ENCODE peak calls at places on chromosome 19, in four cellular contexts. One of them, this sample, is unnamed.

GRCh38 chr19:31537136-31537535 is 187.9 kb upstream of the TSHZ3 start:
- DNase-seq in mammary epithelial cell: no peak
- DNase-seq in tibial artery: no peak
- DNase-seq in uterus: no peak
- DNase-seq in this sample: no peak

GRCh38 chr19:4233282-4233853 is 4.0 kb downstream of the EBI3 start:
- DNase-seq in mammary epithelial cell: no peak
- DNase-seq in uterus: no peak
- DNase-seq in tibial artery: no peak
- DNase-seq in this sample: no peak

GRCh38 chr19:4977299-4978174 is 8.6 kb downstream of the KDM4B start:
- DNase-seq in tibial artery: peak; percentile 63
- DNase-seq in uterus: peak; percentile 85
- DNase-seq in mammary epithelial cell: peak; percentile 45
- DNase-seq in this sample: no peak

GRCh38 chr19:35337081-35337983 is 8.3 kb downstream of the CD22 start:
- DNase-seq in mammary epithelial cell: no peak
- DNase-seq in uterus: no peak
- DNase-seq in tibial artery: no peak
- DNase-seq in this sample: no peak

GRCh38 chr19:47619763-47620162 is 10.8 kb downstream of the BICRA start:
- DNase-seq in uterus: no peak
- DNase-seq in mammary epithelial cell: no peak
- DNase-seq in tibial artery: no peak
- DNase-seq in this sample: no peak

GRCh38 chr19:21786931-21787330 is 19.6 kb upstream of the ZNF100 start:
- DNase-seq in tibial artery: no peak
- DNase-seq in mammary epithelial cell: no peak
- DNase-seq in uterus: no peak
- DNase-seq in this sample: no peak

GRCh38 chr19:51025809-51026553 is 435 bp downstream of the KLK11 start:
- DNase-seq in uterus: no peak
- DNase-seq in mammary epithelial cell: no peak
- DNase-seq in tibial artery: no peak
- DNase-seq in this sample: no peak

GRCh38 chr19:43555185-43555770 is 20.0 kb downstream of the XRCC1 start:
- DNase-seq in tibial artery: peak; percentile 64
- DNase-seq in uterus: peak; percentile 60
- DNase-seq in mammary epithelial cell: peak; percentile 53
- DNase-seq in this sample: no peak

GRCh38 chr19:18289471-18290066 is 8.1 kb upstream of the JUND start:
- DNase-seq in uterus: no peak
- DNase-seq in mammary epithelial cell: no peak
- DNase-seq in tibial artery: no peak
- DNase-seq in this sample: no peak

GRCh38 chr19:32349724-32350475 is 4.5 kb downstream of the ZNF507 start:
- DNase-seq in mammary epithelial cell: no peak
- DNase-seq in uterus: no peak
- DNase-seq in tibial artery: no peak
- DNase-seq in this sample: no peak

GRCh38 chr19:52343548-52343947 is 7.5 kb downstream of the ZNF610 start:
- DNase-seq in tibial artery: peak; percentile 25
- DNase-seq in uterus: peak; percentile 48
- DNase-seq in mammary epithelial cell: no peak
- DNase-seq in this sample: no peak

GRCh38 chr19:6097911-6098310 is 12.4 kb downstream of the RFX2 start:
- DNase-seq in uterus: no peak
- DNase-seq in mammary epithelial cell: no peak
- DNase-seq in tibial artery: no peak
- DNase-seq in this sample: no peak

GRCh38 chr19:6100284-6100915 is 9.9 kb downstream of the RFX2 start:
- DNase-seq in tibial artery: no peak
- DNase-seq in mammary epithelial cell: no peak
- DNase-seq in uterus: no peak
- DNase-seq in this sample: no peak

GRCh38 chr19:6098574-6098973 is 11.7 kb downstream of the RFX2 start:
- DNase-seq in mammary epithelial cell: no peak
- DNase-seq in uterus: no peak
- DNase-seq in tibial artery: no peak
- DNase-seq in this sample: no peak

GRCh38 chr19:6099633-6100032 is 10.7 kb downstream of the RFX2 start:
- DNase-seq in uterus: no peak
- DNase-seq in tibial artery: no peak
- DNase-seq in mammary epithelial cell: no peak
- DNase-seq in this sample: no peak

GRCh38 chr19:6099037-6099436 is 11.3 kb downstream of the RFX2 start:
- DNase-seq in tibial artery: no peak
- DNase-seq in uterus: no peak
- DNase-seq in mammary epithelial cell: no peak
- DNase-seq in this sample: no peak
- H3K4me1 ChIP-seq in tibial artery: peaks cover 50% of the 10 kb centered on the region
- H3K4me1 ChIP-seq in uterus: no peaks in the 10 kb centered on the region
- H3K4me1 ChIP-seq in mammary epithelial cell: peaks cover 40% of the 10 kb centered on the region
- H3K4me1 ChIP-seq in this sample: peaks cover 61% of the 10 kb centered on the region

DNA sequence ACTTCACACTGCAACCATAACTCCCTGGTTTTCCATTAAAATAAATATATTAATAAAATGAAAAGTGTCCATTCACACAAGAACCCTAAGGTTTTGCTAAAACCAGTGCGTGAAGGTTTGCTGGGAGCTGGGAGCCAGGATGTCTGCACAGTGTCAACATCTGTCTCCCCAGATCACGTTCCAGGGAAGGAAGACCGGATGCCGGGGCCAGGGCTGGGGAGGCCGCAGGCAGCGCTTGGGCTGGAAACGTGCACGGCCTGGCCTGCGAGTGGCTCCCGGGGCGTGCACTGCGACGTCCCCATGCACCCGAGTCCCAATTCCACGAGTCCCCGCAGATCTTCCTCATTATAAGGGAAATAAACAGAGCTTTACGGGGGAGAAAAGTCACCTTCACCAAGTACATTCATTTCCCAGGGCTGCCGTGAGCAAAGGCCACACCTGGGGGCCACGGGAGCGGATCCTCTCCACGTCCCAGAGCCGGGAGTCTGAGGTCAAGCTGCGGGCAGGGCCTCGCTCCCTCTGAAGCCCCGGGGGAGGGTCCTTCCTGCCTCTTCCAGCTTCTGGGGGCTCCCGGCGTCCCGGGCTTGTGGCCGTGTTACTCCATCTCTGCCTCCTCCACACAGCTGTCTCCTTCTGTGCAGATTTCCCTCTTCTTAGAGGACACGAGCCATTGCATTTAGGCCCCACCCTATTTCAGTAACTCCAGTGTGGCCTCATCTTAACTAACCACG is 12.9 kb downstream of the SHC2 start:
- DNase-seq in mammary epithelial cell: no peak
- DNase-seq in tibial artery: no peak
- DNase-seq in uterus: peak; percentile 51
- DNase-seq in this sample: no peak
- H3K27ac ChIP-seq in mammary epithelial cell: no peak overlapping the region
- H3K27ac ChIP-seq in tibial artery: no peak overlapping the region
- H3K27ac ChIP-seq in uterus: peak overlapping the region; percentile 59
- H3K27ac ChIP-seq in this sample: no peak overlapping the region

GRCh38 chr19:1473056-1473400 is 6.0 kb downstream of the C19orf25 start:
- DNase-seq in uterus: no peak
- DNase-seq in mammary epithelial cell: no peak
- DNase-seq in tibial artery: no peak
- DNase-seq in this sample: no peak
- H3K4me1 ChIP-seq in uterus: peaks cover 10% of the 10 kb centered on the region
- H3K4me1 ChIP-seq in mammary epithelial cell: peaks cover 36% of the 10 kb centered on the region
- H3K4me1 ChIP-seq in tibial artery: peaks cover 60% of the 10 kb centered on the region
- H3K4me1 ChIP-seq in this sample: peaks cover 33% of the 10 kb centered on the region

GRCh38 chr19:38660724-38661123 is 13.3 kb downstream of the ACTN4 start:
- DNase-seq in uterus: no peak
- DNase-seq in mammary epithelial cell: no peak
- DNase-seq in tibial artery: no peak
- DNase-seq in this sample: no peak
- H3K27ac ChIP-seq in uterus: peak overlapping the region; percentile 98
- H3K27ac ChIP-seq in mammary epithelial cell: peak overlapping the region; percentile 72
- H3K27ac ChIP-seq in tibial artery: peak overlapping the region; percentile 97
- H3K27ac ChIP-seq in this sample: peak overlapping the region; percentile 99

GRCh38 chr19:54203151-54203611 is 2.5 kb downstream of the RPS9 start:
- DNase-seq in mammary epithelial cell: no peak
- DNase-seq in tibial artery: no peak
- DNase-seq in uterus: no peak
- DNase-seq in this sample: no peak
- H3K4me1 ChIP-seq in mammary epithelial cell: peaks cover 36% of the 10 kb centered on the region
- H3K4me1 ChIP-seq in tibial artery: peaks cover 45% of the 10 kb centered on the region
- H3K4me1 ChIP-seq in uterus: peaks cover 6% of the 10 kb centered on the region
- H3K4me1 ChIP-seq in this sample: peaks cover 49% of the 10 kb centered on the region

GRCh38 chr19:11345122-11345752 is 831 bp downstream of the TMEM205 start:
- DNase-seq in uterus: no peak
- DNase-seq in mammary epithelial cell: no peak
- DNase-seq in tibial artery: no peak
- DNase-seq in this sample: no peak
- H3K27ac ChIP-seq in uterus: peak overlapping the region; percentile 94
- H3K27ac ChIP-seq in mammary epithelial cell: peak overlapping the region; percentile 79
- H3K27ac ChIP-seq in tibial artery: peak overlapping the region; percentile 88
- H3K27ac ChIP-seq in this sample: peak overlapping the region; percentile 87

DNA sequence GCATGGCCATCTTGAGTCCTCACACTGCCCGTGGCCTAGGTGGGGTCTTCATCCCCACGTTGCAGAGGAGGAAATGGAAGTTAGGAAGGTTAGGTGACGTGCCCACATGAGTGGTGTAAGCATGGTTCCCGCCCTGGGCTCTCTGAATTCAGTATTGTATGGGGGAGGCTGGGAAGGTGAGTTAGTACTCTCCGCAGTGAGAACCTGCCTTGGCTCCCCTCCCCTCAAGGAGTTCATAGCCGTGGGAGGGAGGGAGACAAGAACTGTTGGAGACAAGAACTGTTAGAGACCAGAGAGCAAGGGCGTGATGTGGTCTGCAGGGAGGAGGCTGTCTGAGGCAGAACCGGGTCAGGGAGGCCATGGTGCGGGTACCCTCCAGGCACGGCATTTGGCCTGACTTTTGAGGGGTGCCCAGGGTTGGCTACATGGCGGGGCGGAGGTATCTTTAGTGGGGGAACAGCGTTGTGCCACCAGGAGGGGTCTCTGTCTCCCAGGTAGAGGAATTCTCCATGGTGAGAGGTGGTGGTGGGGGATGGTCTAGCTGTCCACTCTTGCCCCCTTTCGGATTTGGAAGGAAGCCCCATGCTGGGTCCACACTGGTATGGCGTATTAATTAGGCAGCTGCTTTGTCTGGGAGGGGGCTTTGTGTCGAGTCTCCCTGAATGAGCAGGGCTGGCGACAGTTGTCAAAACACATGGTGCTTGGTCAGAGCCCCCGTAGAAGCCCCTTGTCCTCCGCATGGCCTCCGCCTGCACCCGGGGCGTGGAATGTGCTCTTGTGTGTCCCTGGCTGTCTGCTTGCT is 45.8 kb downstream of the CAPN12 start:
- DNase-seq in mammary epithelial cell: peak; percentile 57
- DNase-seq in uterus: no peak
- DNase-seq in tibial artery: no peak
- DNase-seq in this sample: no peak
- H3K4me1 ChIP-seq in mammary epithelial cell: peaks cover 75% of the 10 kb centered on the region
- H3K4me1 ChIP-seq in uterus: peaks cover 23% of the 10 kb centered on the region
- H3K4me1 ChIP-seq in tibial artery: peaks cover 93% of the 10 kb centered on the region
- H3K4me1 ChIP-seq in this sample: peaks cover 100% of the 10 kb centered on the region

DNA sequence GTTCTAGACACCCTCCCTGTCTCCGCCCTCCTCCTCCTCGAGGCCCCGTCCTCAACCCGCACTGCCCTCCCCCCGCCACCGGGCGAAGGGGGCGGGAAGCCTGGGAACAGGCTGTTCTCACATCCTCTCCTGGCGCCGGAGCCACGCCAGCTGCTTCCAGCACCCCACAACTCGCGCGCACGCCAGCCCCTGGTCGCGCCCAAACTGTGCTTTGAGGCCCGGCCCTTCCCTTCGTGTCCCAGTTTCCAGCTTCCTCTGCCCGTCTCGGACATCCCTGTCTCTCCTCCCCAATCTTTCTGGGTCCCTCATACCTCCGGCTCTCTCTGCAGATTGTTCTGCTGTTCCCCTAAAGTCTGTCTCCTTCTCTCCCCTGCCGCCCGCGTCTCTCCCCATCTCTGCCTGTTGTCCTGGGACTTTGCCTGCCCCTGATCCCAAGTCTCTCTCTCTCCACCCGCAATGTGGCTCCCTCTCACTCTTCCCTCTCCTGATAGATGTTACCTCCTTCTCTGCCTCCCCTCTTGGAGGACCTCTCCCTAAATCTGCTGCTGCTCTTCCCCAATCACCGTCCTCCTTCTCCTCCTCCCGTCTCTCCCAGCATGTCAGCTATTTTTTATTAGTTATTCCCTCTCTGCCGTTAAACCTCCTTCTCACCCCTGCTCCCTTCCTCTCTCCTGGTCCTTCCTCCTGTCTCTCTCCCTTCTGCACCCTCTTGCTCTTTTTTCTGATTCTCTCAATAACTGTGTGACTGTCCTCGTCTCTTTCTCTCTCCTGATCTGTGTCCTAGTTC is 14.2 kb downstream of the DPF1 start:
- DNase-seq in tibial artery: peak; percentile 74
- DNase-seq in mammary epithelial cell: no peak
- DNase-seq in uterus: peak; percentile 64
- DNase-seq in this sample: peak; percentile 26
- H3K27ac ChIP-seq in tibial artery: peak overlapping the region; percentile 46
- H3K27ac ChIP-seq in mammary epithelial cell: no peak overlapping the region
- H3K27ac ChIP-seq in uterus: peak overlapping the region; percentile 54
- H3K27ac ChIP-seq in this sample: peak overlapping the region; percentile 31

GRCh38 chr19:13011653-13012389 is 16.5 kb downstream of the NFIX start:
- DNase-seq in tibial artery: no peak
- DNase-seq in uterus: no peak
- DNase-seq in mammary epithelial cell: no peak
- DNase-seq in this sample: no peak
- H3K4me1 ChIP-seq in tibial artery: peaks cover 88% of the 10 kb centered on the region
- H3K4me1 ChIP-seq in uterus: peaks cover 8% of the 10 kb centered on the region
- H3K4me1 ChIP-seq in mammary epithelial cell: peaks cover 64% of the 10 kb centered on the region
- H3K4me1 ChIP-seq in this sample: peaks cover 96% of the 10 kb centered on the region

GRCh38 chr19:29941828-29942403 is at the start of gene URI1:
- DNase-seq in mammary epithelial cell: peak; percentile 82
- DNase-seq in uterus: peak; percentile 86
- DNase-seq in tibial artery: peak; percentile 84
- DNase-seq in this sample: peak; percentile 65

GRCh38 chr19:29944415-29945012 is 2.5 kb downstream of the URI1 start:
- DNase-seq in tibial artery: no peak
- DNase-seq in uterus: no peak
- DNase-seq in mammary epithelial cell: no peak
- DNase-seq in this sample: no peak

GRCh38 chr19:29945017-29945416 is 3.0 kb downstream of the URI1 start:
- DNase-seq in uterus: no peak
- DNase-seq in tibial artery: no peak
- DNase-seq in mammary epithelial cell: no peak
- DNase-seq in this sample: no peak

GRCh38 chr19:29942404-29943261 is 594 bp downstream of the URI1 start:
- DNase-seq in uterus: peak; percentile 29
- DNase-seq in mammary epithelial cell: peak; percentile 52
- DNase-seq in tibial artery: peak; percentile 53
- DNase-seq in this sample: no peak

GRCh38 chr19:29943615-29944014 is 1.6 kb downstream of the URI1 start:
- DNase-seq in tibial artery: no peak
- DNase-seq in uterus: no peak
- DNase-seq in mammary epithelial cell: no peak
- DNase-seq in this sample: no peak
- H3K27ac ChIP-seq in tibial artery: no peak overlapping the region
- H3K27ac ChIP-seq in uterus: no peak overlapping the region
- H3K27ac ChIP-seq in mammary epithelial cell: no peak overlapping the region
- H3K27ac ChIP-seq in this sample: no peak overlapping the region